ENCODE peak calls at places on chromosomes 2 and 18, in six cellular contexts. One of them, this sample, is unnamed.

GRCh38 chr2:175922160-175922559 is 79.9 kb downstream of the LNPK start:
- DNase-seq in MV-4-11: no peak
- DNase-seq in NCI-H524 treated with DMSO at 0.1 percent for 48 hours: no peak
- DNase-seq in stimulated activated CD4-positive, alpha-beta T cell treated with anti-CD3 and anti-CD28 coated beads, Interleukin-2, amount 100 ng/mL, for 4 hours: no peak
- DNase-seq in NCI-H1105: no peak
- DNase-seq in fibroblast of villous mesenchyme: no peak
- DNase-seq in this sample: no peak

GRCh38 chr18:49231541-49231940 is 228.9 kb downstream of the DYM start:
- DNase-seq in NCI-H1105: no peak
- DNase-seq in MV-4-11: no peak
- DNase-seq in fibroblast of villous mesenchyme: no peak
- DNase-seq in NCI-H524 treated with DMSO at 0.1 percent for 48 hours: no peak
- DNase-seq in stimulated activated CD4-positive, alpha-beta T cell treated with anti-CD3 and anti-CD28 coated beads, Interleukin-2, amount 100 ng/mL, for 4 hours: no peak
- DNase-seq in this sample: no peak

GRCh38 chr2:32748158-32748557 is 120.3 kb downstream of the TTC27 start:
- DNase-seq in stimulated activated CD4-positive, alpha-beta T cell treated with anti-CD3 and anti-CD28 coated beads, Interleukin-2, amount 100 ng/mL, for 4 hours: no peak
- DNase-seq in NCI-H1105: no peak
- DNase-seq in fibroblast of villous mesenchyme: no peak
- DNase-seq in NCI-H524 treated with DMSO at 0.1 percent for 48 hours: no peak
- DNase-seq in MV-4-11: no peak
- DNase-seq in this sample: no peak

GRCh38 chr18:57969824-57970223 is 74.2 kb upstream of the NEDD4L start:
- DNase-seq in NCI-H1105: no peak
- DNase-seq in NCI-H524 treated with DMSO at 0.1 percent for 48 hours: no peak
- DNase-seq in fibroblast of villous mesenchyme: no peak
- DNase-seq in stimulated activated CD4-positive, alpha-beta T cell treated with anti-CD3 and anti-CD28 coated beads, Interleukin-2, amount 100 ng/mL, for 4 hours: no peak
- DNase-seq in MV-4-11: no peak
- DNase-seq in this sample: no peak

GRCh38 chr2:28454016-28454930 is 41.6 kb upstream of the PLB1 start:
- DNase-seq in MV-4-11: no peak
- DNase-seq in fibroblast of villous mesenchyme: peak; percentile 52
- DNase-seq in stimulated activated CD4-positive, alpha-beta T cell treated with anti-CD3 and anti-CD28 coated beads, Interleukin-2, amount 100 ng/mL, for 4 hours: no peak
- DNase-seq in NCI-H524 treated with DMSO at 0.1 percent for 48 hours: no peak
- DNase-seq in NCI-H1105: no peak
- DNase-seq in this sample: no peak

GRCh38 chr2:16773080-16773713 is 107.6 kb upstream of the CYRIA start:
- DNase-seq in MV-4-11: peak; percentile 54
- DNase-seq in stimulated activated CD4-positive, alpha-beta T cell treated with anti-CD3 and anti-CD28 coated beads, Interleukin-2, amount 100 ng/mL, for 4 hours: no peak
- DNase-seq in NCI-H524 treated with DMSO at 0.1 percent for 48 hours: no peak
- DNase-seq in fibroblast of villous mesenchyme: peak; percentile 57
- DNase-seq in NCI-H1105: peak; percentile 25
- DNase-seq in this sample: peak; percentile 60

GRCh38 chr2:41737888-41738287 is 309.9 kb upstream of the PKDCC start:
- DNase-seq in NCI-H524 treated with DMSO at 0.1 percent for 48 hours: no peak
- DNase-seq in fibroblast of villous mesenchyme: no peak
- DNase-seq in stimulated activated CD4-positive, alpha-beta T cell treated with anti-CD3 and anti-CD28 coated beads, Interleukin-2, amount 100 ng/mL, for 4 hours: no peak
- DNase-seq in MV-4-11: peak; percentile 23
- DNase-seq in NCI-H1105: no peak
- DNase-seq in this sample: no peak

GRCh38 chr2:160269365-160269764 is 69.3 kb upstream of the ITGB6 start:
- DNase-seq in MV-4-11: no peak
- DNase-seq in NCI-H1105: peak; percentile 47
- DNase-seq in NCI-H524 treated with DMSO at 0.1 percent for 48 hours: no peak
- DNase-seq in stimulated activated CD4-positive, alpha-beta T cell treated with anti-CD3 and anti-CD28 coated beads, Interleukin-2, amount 100 ng/mL, for 4 hours: no peak
- DNase-seq in fibroblast of villous mesenchyme: no peak
- DNase-seq in this sample: peak; percentile 15

GRCh38 chr18:36775396-36775795 is 53.4 kb downstream of the TPGS2 start:
- DNase-seq in stimulated activated CD4-positive, alpha-beta T cell treated with anti-CD3 and anti-CD28 coated beads, Interleukin-2, amount 100 ng/mL, for 4 hours: no peak
- DNase-seq in MV-4-11: no peak
- DNase-seq in fibroblast of villous mesenchyme: no peak
- DNase-seq in NCI-H524 treated with DMSO at 0.1 percent for 48 hours: no peak
- DNase-seq in NCI-H1105: no peak
- DNase-seq in this sample: no peak

GRCh38 chr2:159349674-159350299 is 63.3 kb upstream of the WDSUB1 start:
- DNase-seq in MV-4-11: no peak
- DNase-seq in NCI-H524 treated with DMSO at 0.1 percent for 48 hours: no peak
- DNase-seq in fibroblast of villous mesenchyme: no peak
- DNase-seq in NCI-H1105: no peak
- DNase-seq in stimulated activated CD4-positive, alpha-beta T cell treated with anti-CD3 and anti-CD28 coated beads, Interleukin-2, amount 100 ng/mL, for 4 hours: no peak
- DNase-seq in this sample: no peak

GRCh38 chr2:127721978-127722355 is 20.7 kb downstream of the SFT2D3 start:
- DNase-seq in MV-4-11: no peak
- DNase-seq in NCI-H1105: no peak
- DNase-seq in stimulated activated CD4-positive, alpha-beta T cell treated with anti-CD3 and anti-CD28 coated beads, Interleukin-2, amount 100 ng/mL, for 4 hours: no peak
- DNase-seq in fibroblast of villous mesenchyme: no peak
- DNase-seq in NCI-H524 treated with DMSO at 0.1 percent for 48 hours: no peak
- DNase-seq in this sample: no peak

GRCh38 chr2:96108578-96109561 is 7.5 kb downstream of the ADRA2B start:
- DNase-seq in stimulated activated CD4-positive, alpha-beta T cell treated with anti-CD3 and anti-CD28 coated beads, Interleukin-2, amount 100 ng/mL, for 4 hours: no peak
- DNase-seq in fibroblast of villous mesenchyme: no peak
- DNase-seq in NCI-H1105: no peak
- DNase-seq in MV-4-11: no peak
- DNase-seq in NCI-H524 treated with DMSO at 0.1 percent for 48 hours: no peak
- DNase-seq in this sample: peak; percentile 60

GRCh38 chr2:97267411-97268074 is 154.6 kb downstream of the ANKRD36 start:
- DNase-seq in NCI-H1105: no peak
- DNase-seq in MV-4-11: no peak
- DNase-seq in stimulated activated CD4-positive, alpha-beta T cell treated with anti-CD3 and anti-CD28 coated beads, Interleukin-2, amount 100 ng/mL, for 4 hours: no peak
- DNase-seq in fibroblast of villous mesenchyme: no peak
- DNase-seq in NCI-H524 treated with DMSO at 0.1 percent for 48 hours: no peak
- DNase-seq in this sample: peak; percentile 12

GRCh38 chr2:25673170-25674002 is at the start of gene DTNB:
- DNase-seq in NCI-H524 treated with DMSO at 0.1 percent for 48 hours: no peak
- DNase-seq in NCI-H1105: peak; percentile 68
- DNase-seq in stimulated activated CD4-positive, alpha-beta T cell treated with anti-CD3 and anti-CD28 coated beads, Interleukin-2, amount 100 ng/mL, for 4 hours: peak; percentile 72
- DNase-seq in MV-4-11: no peak
- DNase-seq in fibroblast of villous mesenchyme: peak; percentile 47
- DNase-seq in this sample: peak; percentile 79

GRCh38 chr2:2747797-2748301 is 416.8 kb upstream of the MYT1L start:
- DNase-seq in fibroblast of villous mesenchyme: no peak
- DNase-seq in NCI-H524 treated with DMSO at 0.1 percent for 48 hours: no peak
- DNase-seq in MV-4-11: no peak
- DNase-seq in stimulated activated CD4-positive, alpha-beta T cell treated with anti-CD3 and anti-CD28 coated beads, Interleukin-2, amount 100 ng/mL, for 4 hours: no peak
- DNase-seq in NCI-H1105: no peak
- DNase-seq in this sample: no peak

GRCh38 chr18:78934551-78935225 is 44.9 kb upstream of the SALL3 start:
- DNase-seq in MV-4-11: no peak
- DNase-seq in NCI-H1105: no peak
- DNase-seq in fibroblast of villous mesenchyme: no peak
- DNase-seq in NCI-H524 treated with DMSO at 0.1 percent for 48 hours: no peak
- DNase-seq in stimulated activated CD4-positive, alpha-beta T cell treated with anti-CD3 and anti-CD28 coated beads, Interleukin-2, amount 100 ng/mL, for 4 hours: no peak
- DNase-seq in this sample: no peak

GRCh38 chr2:159873136-159873728 is 75.2 kb upstream of the CD302 start:
- DNase-seq in MV-4-11: peak; percentile 65
- DNase-seq in NCI-H1105: no peak
- DNase-seq in NCI-H524 treated with DMSO at 0.1 percent for 48 hours: no peak
- DNase-seq in stimulated activated CD4-positive, alpha-beta T cell treated with anti-CD3 and anti-CD28 coated beads, Interleukin-2, amount 100 ng/mL, for 4 hours: no peak
- DNase-seq in fibroblast of villous mesenchyme: no peak
- DNase-seq in this sample: no peak

GRCh38 chr2:138086556-138086955 is 122.3 kb downstream of the HNMT start:
- DNase-seq in NCI-H1105: no peak
- DNase-seq in MV-4-11: no peak
- DNase-seq in NCI-H524 treated with DMSO at 0.1 percent for 48 hours: no peak
- DNase-seq in stimulated activated CD4-positive, alpha-beta T cell treated with anti-CD3 and anti-CD28 coated beads, Interleukin-2, amount 100 ng/mL, for 4 hours: no peak
- DNase-seq in fibroblast of villous mesenchyme: peak; percentile 41
- DNase-seq in this sample: no peak

GRCh38 chr18:29226201-29226600 is 1049.3 kb upstream of the CDH2 start:
- DNase-seq in fibroblast of villous mesenchyme: no peak
- DNase-seq in NCI-H1105: no peak
- DNase-seq in stimulated activated CD4-positive, alpha-beta T cell treated with anti-CD3 and anti-CD28 coated beads, Interleukin-2, amount 100 ng/mL, for 4 hours: no peak
- DNase-seq in NCI-H524 treated with DMSO at 0.1 percent for 48 hours: no peak
- DNase-seq in MV-4-11: no peak
- DNase-seq in this sample: no peak

GRCh38 chr2:181787310-181788048 is 104.1 kb upstream of the ITPRID2 start:
- DNase-seq in NCI-H524 treated with DMSO at 0.1 percent for 48 hours: no peak
- DNase-seq in stimulated activated CD4-positive, alpha-beta T cell treated with anti-CD3 and anti-CD28 coated beads, Interleukin-2, amount 100 ng/mL, for 4 hours: no peak
- DNase-seq in fibroblast of villous mesenchyme: no peak
- DNase-seq in NCI-H1105: no peak
- DNase-seq in MV-4-11: peak; percentile 56
- DNase-seq in this sample: no peak

GRCh38 chr2:121722479-121722878 is 14.2 kb downstream of the NIFK start:
- DNase-seq in NCI-H1105: no peak
- DNase-seq in MV-4-11: peak; percentile 22
- DNase-seq in fibroblast of villous mesenchyme: peak; percentile 56
- DNase-seq in NCI-H524 treated with DMSO at 0.1 percent for 48 hours: no peak
- DNase-seq in stimulated activated CD4-positive, alpha-beta T cell treated with anti-CD3 and anti-CD28 coated beads, Interleukin-2, amount 100 ng/mL, for 4 hours: no peak
- DNase-seq in this sample: no peak

GRCh38 chr2:44291281-44292248 is 16.3 kb downstream of the SLC3A1 start:
- DNase-seq in NCI-H1105: peak; percentile 28
- DNase-seq in NCI-H524 treated with DMSO at 0.1 percent for 48 hours: peak; percentile 74
- DNase-seq in MV-4-11: peak; percentile 40
- DNase-seq in stimulated activated CD4-positive, alpha-beta T cell treated with anti-CD3 and anti-CD28 coated beads, Interleukin-2, amount 100 ng/mL, for 4 hours: no peak
- DNase-seq in fibroblast of villous mesenchyme: peak; percentile 95
- DNase-seq in this sample: peak; percentile 65

GRCh38 chr18:13145636-13146190 is 72.8 kb upstream of the LDLRAD4 start:
- DNase-seq in stimulated activated CD4-positive, alpha-beta T cell treated with anti-CD3 and anti-CD28 coated beads, Interleukin-2, amount 100 ng/mL, for 4 hours: no peak
- DNase-seq in NCI-H524 treated with DMSO at 0.1 percent for 48 hours: no peak
- DNase-seq in MV-4-11: no peak
- DNase-seq in fibroblast of villous mesenchyme: no peak
- DNase-seq in NCI-H1105: no peak
- DNase-seq in this sample: no peak

GRCh38 chr2:74425523-74425922 is 4.0 kb downstream of the WDR54 start:
- DNase-seq in NCI-H524 treated with DMSO at 0.1 percent for 48 hours: no peak
- DNase-seq in stimulated activated CD4-positive, alpha-beta T cell treated with anti-CD3 and anti-CD28 coated beads, Interleukin-2, amount 100 ng/mL, for 4 hours: no peak
- DNase-seq in MV-4-11: no peak
- DNase-seq in fibroblast of villous mesenchyme: no peak
- DNase-seq in NCI-H1105: no peak
- DNase-seq in this sample: no peak

GRCh38 chr2:96536445-96537065 is at the start of gene ARID5A:
- DNase-seq in NCI-H524 treated with DMSO at 0.1 percent for 48 hours: no peak
- DNase-seq in stimulated activated CD4-positive, alpha-beta T cell treated with anti-CD3 and anti-CD28 coated beads, Interleukin-2, amount 100 ng/mL, for 4 hours: peak; percentile 89
- DNase-seq in fibroblast of villous mesenchyme: peak; percentile 89
- DNase-seq in NCI-H1105: peak; percentile 84
- DNase-seq in MV-4-11: peak; percentile 82
- DNase-seq in this sample: peak; percentile 97

GRCh38 chr2:26001743-26002341 is 19.5 kb upstream of the KIF3C start:
- DNase-seq in fibroblast of villous mesenchyme: no peak
- DNase-seq in stimulated activated CD4-positive, alpha-beta T cell treated with anti-CD3 and anti-CD28 coated beads, Interleukin-2, amount 100 ng/mL, for 4 hours: no peak
- DNase-seq in NCI-H1105: no peak
- DNase-seq in NCI-H524 treated with DMSO at 0.1 percent for 48 hours: no peak
- DNase-seq in MV-4-11: peak; percentile 22
- DNase-seq in this sample: peak; percentile 83

GRCh38 chr2:129237966-129238725 is 741.3 kb upstream of the RAB6C start:
- DNase-seq in NCI-H524 treated with DMSO at 0.1 percent for 48 hours: no peak
- DNase-seq in stimulated activated CD4-positive, alpha-beta T cell treated with anti-CD3 and anti-CD28 coated beads, Interleukin-2, amount 100 ng/mL, for 4 hours: no peak
- DNase-seq in fibroblast of villous mesenchyme: no peak
- DNase-seq in MV-4-11: no peak
- DNase-seq in NCI-H1105: no peak
- DNase-seq in this sample: no peak

GRCh38 chr2:146634256-146635068 is 1210.4 kb upstream of the ACVR2A start:
- DNase-seq in MV-4-11: no peak
- DNase-seq in fibroblast of villous mesenchyme: peak; percentile 58
- DNase-seq in stimulated activated CD4-positive, alpha-beta T cell treated with anti-CD3 and anti-CD28 coated beads, Interleukin-2, amount 100 ng/mL, for 4 hours: no peak
- DNase-seq in NCI-H1105: no peak
- DNase-seq in NCI-H524 treated with DMSO at 0.1 percent for 48 hours: no peak
- DNase-seq in this sample: no peak

GRCh38 chr2:222307138-222307756 is 8.4 kb upstream of the PAX3 start:
- DNase-seq in NCI-H524 treated with DMSO at 0.1 percent for 48 hours: no peak
- DNase-seq in fibroblast of villous mesenchyme: no peak
- DNase-seq in stimulated activated CD4-positive, alpha-beta T cell treated with anti-CD3 and anti-CD28 coated beads, Interleukin-2, amount 100 ng/mL, for 4 hours: no peak
- DNase-seq in NCI-H1105: no peak
- DNase-seq in MV-4-11: no peak
- DNase-seq in this sample: no peak

GRCh38 chr2:216243026-216243425 is 129.3 kb downstream of the MARCHF4 start:
- DNase-seq in NCI-H1105: no peak
- DNase-seq in fibroblast of villous mesenchyme: no peak
- DNase-seq in NCI-H524 treated with DMSO at 0.1 percent for 48 hours: no peak
- DNase-seq in MV-4-11: no peak
- DNase-seq in stimulated activated CD4-positive, alpha-beta T cell treated with anti-CD3 and anti-CD28 coated beads, Interleukin-2, amount 100 ng/mL, for 4 hours: no peak
- DNase-seq in this sample: no peak

GRCh38 chr2:18046558-18046957 is 168.1 kb downstream of the KCNS3 start:
- DNase-seq in fibroblast of villous mesenchyme: peak; percentile 17
- DNase-seq in stimulated activated CD4-positive, alpha-beta T cell treated with anti-CD3 and anti-CD28 coated beads, Interleukin-2, amount 100 ng/mL, for 4 hours: no peak
- DNase-seq in MV-4-11: peak; percentile 93
- DNase-seq in NCI-H1105: no peak
- DNase-seq in NCI-H524 treated with DMSO at 0.1 percent for 48 hours: no peak
- DNase-seq in this sample: no peak

GRCh38 chr2:120661551-120661950 is 74.1 kb upstream of the GLI2 start:
- DNase-seq in stimulated activated CD4-positive, alpha-beta T cell treated with anti-CD3 and anti-CD28 coated beads, Interleukin-2, amount 100 ng/mL, for 4 hours: no peak
- DNase-seq in NCI-H1105: no peak
- DNase-seq in NCI-H524 treated with DMSO at 0.1 percent for 48 hours: no peak
- DNase-seq in MV-4-11: no peak
- DNase-seq in fibroblast of villous mesenchyme: no peak
- DNase-seq in this sample: peak; percentile 88

GRCh38 chr2:27118525-27119329 is at the start of gene CGREF1:
- DNase-seq in fibroblast of villous mesenchyme: no peak
- DNase-seq in NCI-H524 treated with DMSO at 0.1 percent for 48 hours: no peak
- DNase-seq in MV-4-11: peak; percentile 45
- DNase-seq in NCI-H1105: no peak
- DNase-seq in stimulated activated CD4-positive, alpha-beta T cell treated with anti-CD3 and anti-CD28 coated beads, Interleukin-2, amount 100 ng/mL, for 4 hours: peak; percentile 23
- DNase-seq in this sample: no peak

GRCh38 chr2:134899204-134899603 is 19.4 kb upstream of the CCNT2 start:
- DNase-seq in MV-4-11: no peak
- DNase-seq in NCI-H1105: no peak
- DNase-seq in stimulated activated CD4-positive, alpha-beta T cell treated with anti-CD3 and anti-CD28 coated beads, Interleukin-2, amount 100 ng/mL, for 4 hours: no peak
- DNase-seq in NCI-H524 treated with DMSO at 0.1 percent for 48 hours: no peak
- DNase-seq in fibroblast of villous mesenchyme: no peak
- DNase-seq in this sample: no peak

GRCh38 chr18:56541340-56541739 is 97.1 kb downstream of the TXNL1 start:
- DNase-seq in MV-4-11: no peak
- DNase-seq in stimulated activated CD4-positive, alpha-beta T cell treated with anti-CD3 and anti-CD28 coated beads, Interleukin-2, amount 100 ng/mL, for 4 hours: no peak
- DNase-seq in fibroblast of villous mesenchyme: no peak
- DNase-seq in NCI-H1105: no peak
- DNase-seq in NCI-H524 treated with DMSO at 0.1 percent for 48 hours: no peak
- DNase-seq in this sample: no peak

GRCh38 chr2:227783404-227784138 is 30.1 kb upstream of the CCL20 start:
- DNase-seq in fibroblast of villous mesenchyme: no peak
- DNase-seq in NCI-H1105: no peak
- DNase-seq in NCI-H524 treated with DMSO at 0.1 percent for 48 hours: no peak
- DNase-seq in MV-4-11: peak; percentile 87
- DNase-seq in stimulated activated CD4-positive, alpha-beta T cell treated with anti-CD3 and anti-CD28 coated beads, Interleukin-2, amount 100 ng/mL, for 4 hours: peak; percentile 6
- DNase-seq in this sample: no peak